ENCODE peak calls at places on chromosome 5, in ten cellular contexts. K, M, S, C, U, Y, P, L, E and G are unnamed samples. For H3K9me2 and H3K4me1, the result is how much of the 10 kb centered on the place peaks cover.

GRCh38 chr5:133341296-133341695 is 271.0 kb downstream of the FSTL4 start:
- DNase-seq in K (no peak), M (no peak), S (no peak), C (no peak), U (no peak), Y (no peak), P (no peak), L (no peak), E (no peak), G (no peak)

GRCh38 chr5:120614512-120614911 is 150.4 kb downstream of the PRR16 start:
- DNase-seq in K (no peak), M (no peak), S (peak), C (no peak), U (no peak), Y (no peak), P (no peak), L (no peak), E (no peak), G (no peak)

GRCh38 chr5:160493806-160494317 is 72.2 kb downstream of the PTTG1 start:
- DNase-seq in K (no peak), M (no peak), S (peak), C (no peak), U (no peak), Y (no peak), P (no peak), L (no peak), E (no peak), G (no peak)

GRCh38 chr5:102711525-102712240 is 43.4 kb upstream of the PAM start:
- DNase-seq in K (no peak), M (no peak), S (peak), C (no peak), U (no peak), Y (no peak), P (peak), L (no peak), E (no peak), G (no peak)

GRCh38 chr5:115258001-115258400 is 4.7 kb downstream of the PGGT1B start:
- DNase-seq in K (no peak), M (no peak), S (peak), C (no peak), U (no peak), Y (no peak), P (no peak), L (no peak), E (no peak), G (no peak)

GRCh38 chr5:76854644-76855043 is 4.8 kb downstream of the S100Z start:
- DNase-seq in K (no peak), M (peak), S (no peak), C (no peak), U (no peak), Y (no peak), P (no peak), L (no peak), E (no peak), G (no peak)

GRCh38 chr5:108102463-108102862 is 279.4 kb downstream of the FBXL17 start:
- DNase-seq in K (no peak), M (no peak), S (no peak), C (no peak), U (no peak), Y (no peak), P (no peak), L (no peak), E (no peak), G (no peak)

GRCh38 chr5:108788142-108788541 is 40.4 kb downstream of the FER start:
- DNase-seq in K (no peak), M (no peak), S (peak), C (no peak), U (peak), Y (no peak), P (no peak), L (no peak), E (no peak), G (no peak)

GRCh38 chr5:141779642-141780041 is 97.6 kb upstream of the ARAP3 start:
- DNase-seq in K (no peak), M (no peak), S (peak), C (no peak), U (no peak), Y (no peak), P (peak), L (peak), E (no peak), G (no peak)

GRCh38 chr5:150582281-150582791 is 58.1 kb upstream of the SYNPO start:
- DNase-seq in K (no peak), M (no peak), S (no peak), C (no peak), U (peak), Y (peak), P (no peak), L (no peak), E (no peak), G (no peak)

GRCh38 chr5:139710370-139711066 is 62.4 kb downstream of the CXXC5 start:
- DNase-seq in K (peak), M (peak), S (peak), C (no peak), U (peak), Y (peak), P (no peak), L (no peak), E (no peak), G (peak)

GRCh38 chr5:165457854-165458481 is 1952.5 kb downstream of the MAT2B start:
- DNase-seq in K (peak), M (peak), S (peak), C (no peak), U (peak), Y (peak), P (peak), L (peak), E (no peak), G (peak)

GRCh38 chr5:179793470-179794139 is at the start of gene LTC4S:
- DNase-seq in K (no peak), M (no peak), S (peak), C (no peak), U (no peak), Y (no peak), P (no peak), L (peak), E (no peak), G (peak)

GRCh38 chr5:23727271-23727670 is 219.9 kb downstream of the PRDM9 start:
- DNase-seq in K (no peak), M (no peak), S (no peak), C (no peak), U (no peak), Y (peak), P (no peak), L (no peak), E (no peak), G (no peak)

GRCh38 chr5:131156385-131156784 is 8.7 kb downstream of the HINT1 start:
- DNase-seq in K (no peak), M (no peak), S (no peak), C (no peak), U (no peak), Y (no peak), P (no peak), L (peak), E (no peak), G (no peak)

GRCh38 chr5:112174959-112175594 is 244.0 kb downstream of the EPB41L4A start:
- DNase-seq in K (peak), M (peak), S (peak), C (peak), U (peak), Y (peak), P (peak), L (peak), E (peak), G (peak)

GRCh38 chr5:143147918-143148317 is 255.6 kb downstream of the NR3C1 start:
- DNase-seq in K (no peak), M (no peak), S (no peak), C (no peak), U (no peak), Y (no peak), P (no peak), L (no peak), E (no peak), G (no peak)

GRCh38 chr5:150588495-150588890 is 52.0 kb upstream of the SYNPO start:
- DNase-seq in K (no peak), M (no peak), S (no peak), C (no peak), U (no peak), Y (no peak), P (no peak), L (no peak), E (no peak), G (no peak)

GRCh38 chr5:168291281-168291960 is at the start of gene WWC1:
- DNase-seq in K (peak), M (peak), S (peak), C (peak), U (peak), Y (peak), P (peak), L (peak), E (peak), G (no peak)

GRCh38 chr5:151196556-151197290 is 27.2 kb downstream of the CCDC69 start:
- DNase-seq in K (peak), M (no peak), S (no peak), C (no peak), U (no peak), Y (no peak), P (no peak), L (peak), E (no peak), G (peak)

GRCh38 chr5:68071731-68072130 is 143.8 kb upstream of the PIK3R1 start:
- DNase-seq in K (no peak), M (no peak), S (peak), C (no peak), U (no peak), Y (no peak), P (peak), L (no peak), E (no peak), G (no peak)

GRCh38 chr5:111512026-111512405 is 319 bp downstream of the STARD4 start:
- DNase-seq in K (peak), M (peak), S (peak), C (no peak), U (no peak), Y (peak), P (peak), L (no peak), E (no peak), G (no peak)

GRCh38 chr5:176785184-176786145 is 24.9 kb upstream of the UNC5A start:
- DNase-seq in K (no peak), M (no peak), S (no peak), C (no peak), U (no peak), Y (no peak), P (no peak), L (no peak), E (no peak), G (no peak)

GRCh38 chr5:107736608-107737007 is 65.9 kb upstream of the EFNA5 start:
- DNase-seq in K (no peak), M (no peak), S (no peak), C (no peak), U (no peak), Y (no peak), P (no peak), L (no peak), E (no peak), G (no peak)

GRCh38 chr5:176812269-176813259 is 2.2 kb downstream of the UNC5A start:
- DNase-seq in K (no peak), M (peak), S (peak), C (no peak), U (peak), Y (peak), P (no peak), L (peak), E (no peak), G (no peak)

GRCh38 chr5:116225318-116225717 is 140.5 kb downstream of the COMMD10 start:
- DNase-seq in K (no peak), M (no peak), S (no peak), C (no peak), U (no peak), Y (no peak), P (no peak), L (no peak), E (no peak), G (no peak)

GRCh38 chr5:81006955-81007636 is 46.9 kb downstream of the RASGRF2 start:
- DNase-seq in K (peak), M (no peak), S (no peak), C (no peak), U (no peak), Y (no peak), P (no peak), L (no peak), E (no peak), G (no peak)

GRCh38 chr5:156715287-156715686 is 134.8 kb upstream of the PPP1R2B start:
- DNase-seq in K (no peak), M (no peak), S (peak), C (no peak), U (no peak), Y (no peak), P (no peak), L (no peak), E (no peak), G (no peak)

GRCh38 chr5:66898241-66899039 is 298.2 kb downstream of the CD180 start:
- DNase-seq in K (no peak), M (no peak), S (no peak), C (no peak), U (no peak), Y (no peak), P (no peak), L (no peak), E (no peak), G (no peak)

GRCh38 chr5:127041571-127041970 is 11.2 kb upstream of the MARCHF3 start:
- DNase-seq in K (no peak), M (no peak), S (peak), C (no peak), U (no peak), Y (no peak), P (peak), L (no peak), E (no peak), G (no peak)

GRCh38 chr5:171714851-171715250 is 70.8 kb upstream of the SMIM23 start:
- DNase-seq in K (no peak), M (no peak), S (no peak), C (no peak), U (no peak), Y (no peak), P (no peak), L (no peak), E (no peak), G (no peak)
- H3K9me2 ChIP-seq in K (under half), M (under half), S (under half), C (under half), U (under half), Y (under half), P (under half), L (under half), E (under half), G (under half)

GRCh38 chr5:15835514-15835913 is 335.5 kb downstream of the FBXL7 start:
- DNase-seq in K (no peak), M (no peak), S (peak), C (no peak), U (no peak), Y (no peak), P (no peak), L (no peak), E (no peak), G (no peak)
- H3K4me1 ChIP-seq in K (under half), M (under half), S (under half), C (under half), U (under half), Y (under half), P (under half), L (under half), E (under half), G (under half)

DNA sequence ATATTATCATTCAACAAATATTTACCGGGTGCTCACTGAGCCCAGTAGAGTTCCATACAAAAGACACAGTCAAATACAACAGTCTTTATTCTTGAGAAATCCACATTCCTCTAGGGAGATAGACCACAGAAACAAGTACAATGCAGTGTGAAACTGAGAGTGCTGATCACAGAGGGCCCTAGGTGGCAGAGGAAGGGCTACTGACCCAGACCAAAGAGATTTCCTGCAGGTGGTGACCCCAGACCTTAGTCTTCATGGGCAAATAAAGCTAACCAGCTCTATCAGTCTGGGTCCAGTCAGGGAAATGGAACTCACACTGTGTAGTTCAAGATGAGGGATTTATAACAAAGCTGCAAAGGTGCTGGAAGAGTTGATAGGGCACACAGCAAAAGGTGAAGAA is 110.4 kb upstream of the SLC27A6 start:
- DNase-seq in K (peak), M (no peak), S (no peak), C (no peak), U (no peak), Y (no peak), P (no peak), L (no peak), E (no peak), G (no peak)
- H2AFZ ChIP-seq in K (no peak), M (no peak), S (no peak), C (no peak), U (no peak), Y (no peak), P (no peak), L (no peak), E (no peak), G (no peak)

GRCh38 chr5:149403923-149404745 is 25.0 kb upstream of the IL17B start:
- DNase-seq in K (no peak), M (no peak), S (peak), C (no peak), U (no peak), Y (peak), P (peak), L (no peak), E (no peak), G (no peak)

GRCh38 chr5:149405550-149406202 is 26.6 kb upstream of the IL17B start:
- DNase-seq in K (no peak), M (no peak), S (peak), C (no peak), U (no peak), Y (no peak), P (no peak), L (no peak), E (no peak), G (no peak)

GRCh38 chr5:149406203-149406978 is 27.3 kb upstream of the IL17B start:
- DNase-seq in K (no peak), M (peak), S (peak), C (no peak), U (peak), Y (no peak), P (no peak), L (peak), E (no peak), G (no peak)

GRCh38 chr5:149406979-149407306 is 27.9 kb upstream of the IL17B start:
- DNase-seq in K (no peak), M (no peak), S (no peak), C (no peak), U (no peak), Y (no peak), P (no peak), L (no peak), E (no peak), G (no peak)

GRCh38 chr5:149404746-149405549 is 25.9 kb upstream of the IL17B start:
- DNase-seq in K (no peak), M (no peak), S (peak), C (no peak), U (no peak), Y (peak), P (no peak), L (no peak), E (peak), G (no peak)
- H3K9me2 ChIP-seq in K (under half), M (under half), S (under half), C (under half), U (under half), Y (under half), P (under half), L (under half), E (under half), G (under half)